ENCODE peak calls at places on chromosomes 13 and 19, in eight cellular contexts. D, M, E, A, H, J, T and X are unnamed samples.
A peak's percentile ranks its signal among the peaks of the same experiment; 100 is the strongest.

GRCh38 chr19:38441660-38442348 is 8.3 kb downstream of the RYR1 start:
- DNase-seq in E (no peak), H (no peak), M (peak; percentile 12), T (no peak), J (peak; percentile 25), A (no peak), D (no peak), X (no peak)

GRCh38 chr19:44653977-44654784 is 10.5 kb downstream of the PVR start:
- DNase-seq in M (no peak), D (peak; percentile 54), E (no peak), J (peak; percentile 85), A (peak; percentile 43), T (peak; percentile 77), H (peak; percentile 66), X (peak; percentile 87)

GRCh38 chr19:3338541-3339181 is 27.7 kb upstream of the NFIC start:
- DNase-seq in H (peak; percentile 65), D (no peak), J (peak; percentile 69), T (peak; percentile 43), M (no peak), A (no peak), E (no peak), X (peak; percentile 82)

GRCh38 chr13:73133536-73133935 is 74.7 kb downstream of the KLF5 start:
- DNase-seq in E (no peak), J (no peak), M (no peak), D (no peak), T (peak; percentile 26), H (no peak), A (no peak), X (no peak)

GRCh38 chr13:51324714-51325440 is 14.6 kb upstream of the SERPINE3 start:
- DNase-seq in D (no peak), H (no peak), M (no peak), E (no peak), A (no peak), T (no peak), J (no peak), X (no peak)

GRCh38 chr19:35710784-35711723 is 6.7 kb downstream of the ZBTB32 start:
- DNase-seq in M (no peak), T (no peak), A (no peak), H (peak; percentile 45), E (no peak), J (peak; percentile 60), D (peak; percentile 55), X (no peak)

GRCh38 chr13:94162289-94162688 is 317.2 kb downstream of the DCT start:
- DNase-seq in H (no peak), M (no peak), E (no peak), A (no peak), T (peak; percentile 13), D (no peak), J (no peak), X (no peak)

GRCh38 chr13:27678306-27679040 is 56.8 kb downstream of the POLR1D start:
- DNase-seq in M (no peak), E (no peak), H (no peak), T (no peak), J (no peak), A (peak; percentile 48), D (no peak), X (no peak)

GRCh38 chr19:19514881-19515763 is at the start of gene TSSK6:
- DNase-seq in H (no peak), J (no peak), A (no peak), E (no peak), M (no peak), D (no peak), T (no peak), X (no peak)

GRCh38 chr13:98570929-98571372 is 6.0 kb downstream of the STK24 start:
- DNase-seq in T (no peak), A (no peak), J (peak; percentile 67), E (no peak), H (peak; percentile 44), M (no peak), D (no peak), X (no peak)

GRCh38 chr13:83065136-83065535 is 817.1 kb downstream of the SLITRK1 start:
- DNase-seq in D (no peak), A (peak; percentile 63), J (no peak), H (no peak), E (no peak), M (no peak), T (peak; percentile 68), X (no peak)

GRCh38 chr19:17370026-17370587 is 7.0 kb downstream of the PLVAP start:
- DNase-seq in T (no peak), J (no peak), M (peak; percentile 36), D (no peak), A (peak; percentile 58), E (no peak), H (no peak), X (no peak)

GRCh38 chr13:24076636-24077035 is 83.9 kb upstream of the SPATA13 start:
- DNase-seq in E (no peak), A (no peak), T (no peak), M (no peak), D (no peak), J (no peak), H (no peak), X (no peak)

GRCh38 chr13:113552786-113553540 is 31.6 kb upstream of the TFDP1 start:
- DNase-seq in E (no peak), H (no peak), J (no peak), D (no peak), A (no peak), T (peak; percentile 10), M (peak; percentile 65), X (no peak)

GRCh38 chr19:604355-604754 is 14.7 kb downstream of the HCN2 start:
- DNase-seq in J (peak; percentile 59), A (no peak), H (peak; percentile 47), D (peak; percentile 48), E (no peak), T (no peak), M (no peak), X (no peak)

GRCh38 chr13:40986328-40986856 is 32.7 kb downstream of the ELF1 start:
- DNase-seq in E (no peak), H (no peak), J (no peak), A (peak; percentile 76), D (no peak), T (no peak), M (no peak), X (no peak)

GRCh38 chr13:48629282-48629681 is 24.4 kb upstream of the CYSLTR2 start:
- DNase-seq in J (no peak), A (no peak), D (no peak), M (no peak), E (no peak), T (peak; percentile 49), H (no peak), X (no peak)

GRCh38 chr19:46924874-46925547 is 64.2 kb downstream of the ARHGAP35 start:
- DNase-seq in E (no peak), T (no peak), A (no peak), J (peak; percentile 28), D (no peak), H (no peak), M (no peak), X (peak; percentile 45)

GRCh38 chr13:29522044-29522685 is 73.3 kb downstream of the SLC7A1 start:
- DNase-seq in D (no peak), J (no peak), H (no peak), E (no peak), T (no peak), A (peak; percentile 61), M (no peak), X (no peak)

GRCh38 chr13:113907637-113908617 is 44.1 kb upstream of the GAS6 start:
- DNase-seq in M (no peak), E (no peak), J (no peak), D (no peak), T (no peak), A (peak; percentile 97), H (no peak), X (no peak)

GRCh38 chr13:90055121-90055520 is 1292.4 kb upstream of the MIR17HG start:
- DNase-seq in M (no peak), D (no peak), A (no peak), J (no peak), E (no peak), H (no peak), T (no peak), X (no peak)

GRCh38 chr19:3448616-3449334 is 31.6 kb downstream of the SMIM24 start:
- DNase-seq in J (no peak), E (no peak), T (no peak), H (no peak), D (no peak), A (no peak), M (no peak), X (no peak)

GRCh38 chr13:113493315-113493951 is 2.9 kb upstream of the DCUN1D2 start:
- DNase-seq in J (no peak), T (no peak), H (no peak), M (peak; percentile 36), D (no peak), E (no peak), A (peak; percentile 99), X (no peak)

GRCh38 chr19:33502991-33503790 is 18.4 kb downstream of the PEPD start:
- DNase-seq in A (no peak), T (no peak), M (no peak), J (no peak), D (no peak), E (no peak), H (no peak), X (peak; percentile 44)

GRCh38 chr19:15780595-15781418 is 6.7 kb upstream of the OR10H5 start:
- DNase-seq in T (peak; percentile 80), A (no peak), E (no peak), M (no peak), H (no peak), D (no peak), J (no peak), X (no peak)

GRCh38 chr19:8486661-8487136 is 15.7 kb downstream of the PRAM1 start:
- DNase-seq in H (no peak), D (no peak), E (no peak), M (no peak), T (no peak), J (no peak), A (no peak), X (no peak)

GRCh38 chr19:44757057-44757734 is 8.7 kb downstream of the BCL3 start:
- DNase-seq in T (no peak), M (no peak), E (no peak), H (no peak), J (no peak), A (peak; percentile 73), D (no peak), X (no peak)

GRCh38 chr19:18985257-18985656 is 44.2 kb upstream of the HOMER3 start:
- DNase-seq in A (no peak), D (no peak), H (no peak), J (no peak), E (no peak), M (peak; percentile 55), T (peak; percentile 17), X (no peak)

GRCh38 chr13:113009743-113010509 is 40.9 kb downstream of the MCF2L start:
- DNase-seq in A (no peak), E (no peak), J (no peak), T (peak; percentile 38), D (no peak), M (no peak), H (no peak), X (peak; percentile 69)

GRCh38 chr19:14432817-14433453 is at the start of gene PKN1:
- DNase-seq in A (no peak), E (no peak), D (peak; percentile 56), J (peak; percentile 69), M (peak; percentile 51), H (peak; percentile 62), T (no peak), X (peak; percentile 65)

GRCh38 chr13:28743499-28744083 is 24.8 kb upstream of the SLC46A3 start:
- DNase-seq in D (no peak), H (no peak), E (no peak), T (no peak), J (no peak), A (no peak), M (no peak), X (no peak)

GRCh38 chr19:19171821-19172532 is 1.9 kb upstream of the MEF2B start:
- DNase-seq in T (no peak), A (peak; percentile 78), H (no peak), M (no peak), J (no peak), D (no peak), E (no peak), X (no peak)

GRCh38 chr19:18675779-18676178 is 7.7 kb upstream of the CRTC1 start:
- DNase-seq in M (no peak), H (peak; percentile 30), D (no peak), E (no peak), A (no peak), J (peak; percentile 59), T (no peak), X (no peak)

GRCh38 chr13:32650705-32651311 is 64.6 kb downstream of the PDS5B start:
- DNase-seq in D (peak; percentile 35), A (peak; percentile 75), H (peak; percentile 29), T (peak; percentile 49), M (peak; percentile 63), E (no peak), J (peak; percentile 69), X (peak; percentile 58)